ENCODE peak calls at places on chromosomes 1 and 21, in ten cellular contexts. M, C, K, J, A, Y, L, F, Q and R are unnamed samples.

GRCh38 chr1:229887043-229887822 is 179.8 kb upstream of the GALNT2 start:
- DNase-seq in F (no peak), J (no peak), M (no peak), Y (no peak), Q (no peak), K (no peak), C (no peak), L (no peak), A (no peak), R (peak; percentile 23)

GRCh38 chr1:9992910-9993309 is 4.1 kb upstream of the RBP7 start:
- DNase-seq in J (no peak), L (no peak), A (no peak), F (no peak), Q (no peak), Y (no peak), C (no peak), M (no peak), K (no peak), R (no peak)

GRCh38 chr1:9426291-9426711 is 113.0 kb upstream of the SLC25A33 start:
- DNase-seq in L (no peak), Q (peak; percentile 86), M (no peak), J (no peak), A (peak; percentile 36), K (no peak), C (no peak), F (peak; percentile 75), Y (no peak), R (no peak)

GRCh38 chr1:230794871-230795645 is 47.9 kb downstream of the CAPN9 start:
- DNase-seq in F (no peak), K (no peak), Q (no peak), A (no peak), J (no peak), M (no peak), L (no peak), Y (no peak), C (no peak), R (no peak)

GRCh38 chr1:94894630-94895029 is 32.3 kb downstream of the CNN3 start:
- DNase-seq in L (no peak), C (no peak), F (no peak), A (no peak), Q (no peak), Y (no peak), J (no peak), K (no peak), M (no peak), R (no peak)

GRCh38 chr21:45291613-45292398 is 4.1 kb upstream of the POFUT2 start:
- DNase-seq in C (no peak), M (peak; percentile 38), Y (no peak), Q (no peak), A (no peak), J (peak; percentile 14), L (no peak), K (no peak), F (no peak), R (no peak)

GRCh38 chr21:45865106-45865835 is 116.3 kb upstream of the COL6A1 start:
- DNase-seq in L (peak; percentile 74), A (no peak), M (peak; percentile 14), C (no peak), Y (peak; percentile 71), Q (no peak), K (peak; percentile 17), F (no peak), J (no peak), R (peak; percentile 96)

GRCh38 chr1:39129514-39129913 is 75.0 kb upstream of the MACF1 start:
- DNase-seq in K (no peak), L (no peak), Y (peak; percentile 40), F (no peak), C (no peak), A (no peak), M (no peak), J (no peak), Q (no peak), R (peak; percentile 66)

GRCh38 chr1:2919826-2920225 is 101.4 kb upstream of the ACTRT2 start:
- DNase-seq in J (no peak), A (no peak), M (no peak), K (no peak), Q (no peak), Y (no peak), C (no peak), F (no peak), L (no peak), R (no peak)

GRCh38 chr1:97925161-97925560 is 4.3 kb upstream of the DPYD start:
- DNase-seq in K (no peak), M (no peak), Y (no peak), J (no peak), L (no peak), Q (no peak), F (no peak), A (no peak), C (no peak), R (peak; percentile 65)

GRCh38 chr1:218817747-218818146 is 355.9 kb upstream of the LYPLAL1 start:
- DNase-seq in C (no peak), M (no peak), A (no peak), J (no peak), Y (no peak), L (no peak), F (no peak), Q (no peak), K (no peak), R (no peak)

GRCh38 chr1:151978910-151979309 is 14.7 kb downstream of the S100A10 start:
- DNase-seq in C (no peak), J (no peak), A (no peak), K (no peak), Y (no peak), L (no peak), M (no peak), F (no peak), Q (no peak), R (no peak)

GRCh38 chr1:115713906-115714305 is 54.6 kb downstream of the CASQ2 start:
- DNase-seq in K (no peak), M (no peak), L (no peak), Y (no peak), A (no peak), J (no peak), C (no peak), F (no peak), Q (no peak), R (no peak)

GRCh38 chr1:153652795-153653507 is 5.6 kb upstream of the SNAPIN start:
- DNase-seq in L (no peak), Q (no peak), J (no peak), C (no peak), A (no peak), K (no peak), F (no peak), M (no peak), Y (peak; percentile 57), R (peak; percentile 74)

GRCh38 chr1:65734976-65735375 is 57.7 kb upstream of the PDE4B start:
- DNase-seq in K (no peak), Q (no peak), Y (peak; percentile 31), L (no peak), C (no peak), A (no peak), F (no peak), M (no peak), J (no peak), R (no peak)

GRCh38 chr1:187244623-187245022 is 415.9 kb downstream of the PLA2G4A start:
- DNase-seq in L (peak; percentile 5), M (no peak), Q (no peak), J (no peak), Y (no peak), A (no peak), C (peak; percentile 16), F (no peak), K (no peak), R (no peak)

GRCh38 chr1:196410768-196411167 is 197.5 kb downstream of the KCNT2 start:
- DNase-seq in M (no peak), K (no peak), C (no peak), J (no peak), A (no peak), F (no peak), Y (no peak), L (no peak), Q (no peak), R (no peak)

GRCh38 chr21:45741691-45742090 is 98.2 kb downstream of the PCBP3 start:
- DNase-seq in M (no peak), J (no peak), A (no peak), Y (no peak), K (no peak), F (no peak), Q (no peak), C (no peak), L (no peak), R (no peak)

GRCh38 chr1:182054698-182055326 is 6.7 kb downstream of the ZNF648 start:
- DNase-seq in A (peak; percentile 15), K (peak; percentile 48), L (peak; percentile 11), Y (peak; percentile 12), F (peak; percentile 24), C (peak; percentile 32), M (no peak), Q (peak; percentile 56), J (peak; percentile 25), R (peak; percentile 36)

GRCh38 chr1:10556430-10557005 is 81.8 kb downstream of the PEX14 start:
- DNase-seq in Q (no peak), L (no peak), M (no peak), F (no peak), Y (no peak), J (no peak), K (no peak), A (no peak), C (no peak), R (no peak)

GRCh38 chr1:50335914-50336313 is 87.3 kb downstream of the DMRTA2 start:
- DNase-seq in A (no peak), M (no peak), F (no peak), J (no peak), L (no peak), C (no peak), K (no peak), Q (no peak), Y (no peak), R (no peak)

GRCh38 chr21:27534211-27534610 is 567.3 kb upstream of the ADAMTS5 start:
- DNase-seq in J (no peak), Q (no peak), M (no peak), C (no peak), A (no peak), F (no peak), Y (peak; percentile 32), K (no peak), L (no peak), R (no peak)

GRCh38 chr1:241423541-241424479 is 66.8 kb upstream of the RGS7 start:
- DNase-seq in A (peak; percentile 17), M (peak; percentile 66), C (peak; percentile 79), F (no peak), J (no peak), K (no peak), Q (peak; percentile 26), Y (peak; percentile 11), L (peak; percentile 28), R (peak; percentile 83)

GRCh38 chr21:36913247-36914169 is 53.0 kb downstream of the HLCS start:
- DNase-seq in Q (no peak), L (no peak), J (no peak), M (no peak), K (no peak), C (no peak), Y (no peak), A (no peak), F (no peak), R (no peak)

GRCh38 chr1:204684551-204685235 is 845 bp downstream of the LRRN2 start:
- DNase-seq in Q (no peak), Y (no peak), C (no peak), M (peak; percentile 59), K (no peak), A (no peak), F (no peak), L (peak; percentile 53), J (no peak), R (no peak)

GRCh38 chr1:30966690-30967369 is 58.3 kb upstream of the SDC3 start:
- DNase-seq in F (no peak), A (no peak), J (no peak), M (no peak), L (peak; percentile 45), Y (peak; percentile 42), Q (no peak), K (no peak), C (peak; percentile 52), R (peak; percentile 85)

GRCh38 chr1:2132222-2133038 is 62.1 kb downstream of the FAAP20 start:
- DNase-seq in L (peak; percentile 62), A (no peak), M (peak; percentile 79), Y (peak; percentile 82), C (peak; percentile 12), F (no peak), K (no peak), Q (no peak), J (no peak), R (peak; percentile 76)

GRCh38 chr1:942411-942821 is 16.6 kb downstream of the NOC2L start:
- DNase-seq in M (no peak), L (no peak), C (no peak), J (no peak), Y (no peak), K (no peak), A (no peak), F (no peak), Q (no peak), R (no peak)